ENCODE peak calls at places on chromosomes 7 and 10, in four cellular contexts. J is endothelial cell, L is right lobe of liver, V is nephron progenitor cell. W is an unnamed sample.

GRCh38 chr7:15687645-15688025 is 1.2 kb upstream of the MEOX2 start:
- DNase-seq in J (peak), L (peak), V (peak), W (no peak)

GRCh38 chr10:88835095-88835909 is 16.3 kb downstream of the ANKRD22 start:
- DNase-seq in J (peak), L (peak), V (peak), W (peak)

GRCh38 chr10:124288928-124289921 is 129.5 kb downstream of the OAT start:
- DNase-seq in J (no peak), L (no peak), V (no peak), W (peak)

GRCh38 chr10:36451391-36451790 is 674.0 kb upstream of the ANKRD30A start:
- DNase-seq in J (no peak), L (no peak), V (no peak), W (no peak)

GRCh38 chr7:117134885-117135552 is 181.7 kb downstream of the ST7 start:
- DNase-seq in J (no peak), L (no peak), V (no peak), W (no peak)

GRCh38 chr7:151276651-151277590 is 28.4 kb upstream of the SMARCD3 start:
- DNase-seq in J (peak), L (no peak), V (peak), W (peak)

GRCh38 chr10:103800789-103801540 is 54.4 kb downstream of the SH3PXD2A start:
- DNase-seq in J (no peak), L (no peak), V (no peak), W (no peak)

GRCh38 chr10:30984563-30985328 is 46.9 kb downstream of the ZNF438 start:
- DNase-seq in J (no peak), L (no peak), V (no peak), W (no peak)

GRCh38 chr7:22907805-22908204 is 85.2 kb upstream of the TOMM7 start:
- DNase-seq in J (no peak), L (no peak), V (no peak), W (no peak)

GRCh38 chr10:78756604-78757442 is 311.9 kb upstream of the ZMIZ1 start:
- DNase-seq in J (peak), L (peak), V (no peak), W (peak)

GRCh38 chr7:1961776-1962276 is 270.9 kb downstream of the MAD1L1 start:
- DNase-seq in J (no peak), L (no peak), V (no peak), W (no peak)

GRCh38 chr10:98684019-98684899 is 237.5 kb upstream of the HPS1 start:
- DNase-seq in J (no peak), L (no peak), V (no peak), W (no peak)

GRCh38 chr7:28408105-28408973 is 4.0 kb upstream of the CREB5 start:
- DNase-seq in J (peak), L (peak), V (peak), W (no peak)

GRCh38 chr7:102170417-102170970 is 116.2 kb upstream of the SH2B2 start:
- DNase-seq in J (no peak), L (no peak), V (peak), W (no peak)

GRCh38 chr7:108452707-108453106 is 3.5 kb downstream of the NRCAM start:
- DNase-seq in J (no peak), L (no peak), V (no peak), W (no peak)

GRCh38 chr10:116688241-116688711 is 54.1 kb downstream of the HSPA12A start:
- DNase-seq in J (no peak), L (no peak), V (no peak), W (no peak)

GRCh38 chr10:15531927-15532722 is 161.0 kb upstream of the FAM171A1 start:
- DNase-seq in J (no peak), L (no peak), V (no peak), W (no peak)

GRCh38 chr10:131245475-131246059 is 66.0 kb downstream of the TCERG1L start:
- DNase-seq in J (no peak), L (no peak), V (no peak), W (peak)

GRCh38 chr7:157607218-157607617 is 270.4 kb downstream of the DNAJB6 start:
- DNase-seq in J (no peak), L (no peak), V (no peak), W (peak)

GRCh38 chr10:70328987-70329386 is 45.2 kb upstream of the NPFFR1 start:
- DNase-seq in J (no peak), L (no peak), V (no peak), W (no peak)

GRCh38 chr7:100093925-100094486 is 5.2 kb downstream of the COPS6 start:
- DNase-seq in J (no peak), L (no peak), V (no peak), W (no peak)

GRCh38 chr7:73869011-73869785 is 8.2 kb downstream of the TMEM270 start:
- DNase-seq in J (no peak), L (no peak), V (no peak), W (no peak)

GRCh38 chr10:60916025-60916424 is 28.0 kb downstream of the RHOBTB1 start:
- DNase-seq in J (no peak), L (no peak), V (no peak), W (no peak)
- TF ChIP-seq CTCF in J (peak), L (no peak), V (no peak), W (no peak)

DNA sequence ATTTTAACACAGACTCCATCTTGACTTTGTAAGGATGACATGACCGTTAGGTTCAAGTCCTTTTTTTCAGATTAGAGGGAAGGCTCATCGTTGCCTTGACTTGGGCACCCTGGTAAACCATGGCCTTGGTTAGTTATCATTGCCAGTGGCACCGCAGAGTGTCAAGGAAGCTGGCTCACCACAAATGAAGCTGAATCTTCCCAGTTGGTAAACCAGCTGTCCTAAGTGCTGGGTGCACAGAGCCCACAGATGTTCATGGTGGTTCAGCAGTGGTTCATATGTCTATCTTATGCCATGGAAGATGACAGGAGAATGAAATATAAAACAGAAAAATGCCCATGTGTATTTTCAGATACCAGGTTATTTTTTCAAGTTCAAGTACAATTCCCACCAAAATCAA is 273.7 kb downstream of the PLXDC2 start:
- DNase-seq in J (no peak), L (no peak), V (no peak), W (no peak)
- TF ChIP-seq CTCF in J (no peak), L (no peak), V (no peak), W (no peak)

DNA sequence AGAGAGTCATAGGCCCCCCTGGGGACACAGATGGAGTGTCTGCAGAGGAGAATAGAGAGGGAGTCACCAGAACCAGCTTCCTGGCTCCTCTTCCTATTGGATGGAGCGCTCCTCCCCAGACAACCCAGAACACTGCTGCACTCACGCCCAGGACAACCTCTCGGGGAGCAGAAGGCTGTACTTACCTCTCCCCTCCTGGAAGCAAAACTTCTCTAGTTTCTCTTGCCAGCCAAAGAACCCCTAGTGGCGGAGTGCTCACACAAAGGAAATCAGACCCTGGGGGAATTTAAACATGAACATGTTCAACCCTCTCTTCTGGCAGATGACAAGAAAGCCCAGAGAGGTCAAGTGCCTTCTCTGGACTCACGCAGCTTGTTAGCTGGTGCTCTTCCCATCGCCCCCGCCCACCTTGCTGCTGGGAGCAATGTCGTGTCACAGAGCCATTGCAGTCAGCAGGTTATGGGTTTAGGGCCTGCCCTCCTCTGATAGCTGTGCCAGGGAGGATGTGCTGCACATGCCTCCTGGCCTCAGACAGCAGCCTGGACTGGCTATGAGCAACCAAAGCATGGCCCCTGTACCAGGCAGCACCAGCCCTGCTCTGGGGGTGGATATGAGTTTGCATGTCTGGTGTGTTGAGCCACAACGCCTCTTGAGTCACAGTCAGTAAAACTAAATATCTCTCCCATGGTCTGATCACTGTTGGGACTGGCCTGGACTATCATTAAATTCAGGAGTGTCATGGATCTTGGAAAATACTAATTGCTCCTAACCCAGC is 84.4 kb downstream of the SLIT1 start:
- DNase-seq in J (no peak), L (no peak), V (no peak), W (no peak)
- TF ChIP-seq CTCF in J (no peak), L (no peak), V (no peak), W (no peak)

GRCh38 chr10:95864906-95865813 is 42.6 kb upstream of the CC2D2B start:
- DNase-seq in J (peak), L (no peak), V (peak), W (no peak)
- TF ChIP-seq CTCF in J (peak), L (peak), V (peak), W (peak)

GRCh38 chr10:58241346-58241745 is 26.3 kb downstream of the IPMK start:
- DNase-seq in J (no peak), L (no peak), V (no peak), W (no peak)

GRCh38 chr10:58240531-58240930 is 27.2 kb downstream of the IPMK start:
- DNase-seq in J (no peak), L (no peak), V (no peak), W (no peak)

GRCh38 chr10:58239561-58240169 is 28.0 kb downstream of the IPMK start:
- DNase-seq in J (no peak), L (no peak), V (no peak), W (no peak)

DNA sequence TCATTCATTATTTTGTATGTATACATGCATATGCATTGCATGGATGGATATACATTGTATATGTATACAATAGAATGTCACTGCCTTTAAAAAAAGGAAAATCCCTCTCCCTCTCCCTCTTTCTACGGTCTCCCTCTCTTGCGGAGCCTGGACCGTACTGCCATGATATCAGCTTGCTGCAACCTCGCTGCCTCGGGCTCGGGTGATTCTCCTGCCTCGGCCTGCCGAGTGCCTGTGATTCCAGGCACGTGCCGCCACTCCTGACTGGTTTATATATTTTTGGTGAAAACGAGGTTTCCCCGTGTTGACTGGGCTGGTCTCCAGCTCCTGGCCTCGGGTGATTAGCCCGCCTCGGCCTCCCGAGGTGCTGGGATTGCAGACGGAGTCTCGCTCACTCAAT is 24.4 kb downstream of the IPMK start:
- DNase-seq in J (no peak), L (no peak), V (no peak), W (no peak)
- TF ChIP-seq CTCF in J (no peak), L (no peak), V (no peak), W (no peak)

GRCh38 chr10:85612833-85613232 is 753.8 kb downstream of the GRID1 start:
- DNase-seq in J (no peak), L (no peak), V (no peak), W (no peak)
- TF ChIP-seq CTCF in J (peak), L (no peak), V (peak), W (no peak)

GRCh38 chr7:3064077-3064476 is 20.4 kb upstream of the CARD11 start:
- DNase-seq in J (no peak), L (no peak), V (no peak), W (no peak)

GRCh38 chr7:3067606-3068005 is 23.9 kb upstream of the CARD11 start:
- DNase-seq in J (no peak), L (no peak), V (no peak), W (no peak)

GRCh38 chr7:3066506-3066905 is 22.8 kb upstream of the CARD11 start:
- DNase-seq in J (no peak), L (no peak), V (no peak), W (no peak)

GRCh38 chr7:3067193-3067592 is 23.5 kb upstream of the CARD11 start:
- DNase-seq in J (no peak), L (no peak), V (no peak), W (no peak)

DNA sequence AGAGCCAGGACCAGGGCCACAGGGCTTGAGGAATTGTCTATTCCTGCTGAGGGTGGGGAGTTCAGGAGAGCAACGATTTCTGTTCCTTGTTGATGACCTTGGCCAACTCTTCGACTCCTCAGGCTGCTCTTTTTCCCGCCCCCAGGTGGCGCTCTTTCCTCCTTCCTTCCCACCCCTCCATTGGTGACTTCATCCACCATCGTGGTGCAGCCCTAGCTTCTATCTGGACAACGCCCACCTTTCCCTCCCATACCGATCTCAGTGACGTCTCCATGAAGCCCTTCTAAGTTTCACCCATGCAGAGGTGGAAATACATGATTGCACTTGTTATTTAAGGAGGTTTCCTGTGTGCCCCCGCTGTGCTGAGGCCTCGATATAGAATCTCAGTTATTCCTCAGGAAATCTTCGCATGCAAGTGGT is 22.1 kb upstream of the CARD11 start:
- DNase-seq in J (peak), L (no peak), V (peak), W (peak)
- TF ChIP-seq CTCF in J (peak), L (peak), V (peak), W (no peak)

GRCh38 chr10:83960125-83960524 is 179.2 kb upstream of the GHITM start:
- DNase-seq in J (no peak), L (no peak), V (no peak), W (no peak)

GRCh38 chr10:83959330-83959729 is 180.0 kb upstream of the GHITM start:
- DNase-seq in J (no peak), L (no peak), V (no peak), W (no peak)

GRCh38 chr10:83965473-83965872 is 173.8 kb upstream of the GHITM start:
- DNase-seq in J (no peak), L (no peak), V (no peak), W (no peak)

GRCh38 chr10:83963446-83963845 is 175.9 kb upstream of the GHITM start:
- DNase-seq in J (no peak), L (no peak), V (no peak), W (no peak)

DNA sequence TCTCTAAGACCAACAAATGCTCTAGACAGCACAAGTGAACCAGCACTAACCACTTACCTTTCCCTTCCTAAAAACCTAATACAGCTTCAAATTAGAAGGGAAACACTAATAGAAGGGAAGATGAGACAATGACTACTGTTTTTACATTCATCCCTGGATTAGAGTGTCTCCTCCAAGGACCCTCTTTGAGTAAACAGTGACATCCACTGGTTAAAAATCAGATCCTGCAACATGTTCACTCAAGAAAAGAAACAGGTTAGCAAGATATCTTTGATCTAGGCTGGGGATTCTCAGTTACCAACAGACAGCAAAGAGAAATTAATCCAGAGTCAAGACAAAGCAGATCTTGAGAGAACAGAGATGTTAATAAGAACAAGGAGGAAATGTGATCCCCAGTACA is 177.7 kb upstream of the GHITM start:
- DNase-seq in J (no peak), L (no peak), V (no peak), W (no peak)
- TF ChIP-seq CTCF in J (no peak), L (no peak), V (no peak), W (no peak)

DNA sequence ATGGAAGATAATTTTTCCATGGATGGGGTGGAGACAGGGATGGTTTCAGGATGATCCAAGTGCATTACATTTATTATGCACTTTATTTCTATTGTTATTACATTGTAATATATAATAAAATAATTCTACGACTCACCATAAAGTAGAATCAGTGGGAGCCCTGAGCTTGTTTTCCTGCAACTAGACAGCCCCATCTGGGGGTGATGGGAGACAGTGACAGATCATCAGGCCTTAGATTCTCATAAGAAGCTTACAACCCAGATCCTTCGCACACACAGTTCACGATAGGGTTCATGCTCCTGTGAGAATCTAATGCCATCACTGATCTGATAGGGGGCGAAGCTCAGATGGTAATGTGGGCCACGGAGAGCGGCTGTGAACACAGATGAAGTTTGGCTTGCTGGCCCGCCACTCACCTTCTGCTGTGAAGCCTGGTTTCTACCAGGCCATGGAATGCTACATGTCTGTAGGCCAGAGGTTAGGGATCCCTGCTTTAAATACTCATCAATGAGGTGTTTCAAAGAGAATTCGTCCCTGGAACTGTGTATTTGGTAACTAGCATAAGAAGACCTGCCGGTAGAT is 21.2 kb upstream of the PRKCQ start:
- DNase-seq in J (no peak), L (no peak), V (no peak), W (no peak)
- TF ChIP-seq CTCF in J (no peak), L (no peak), V (no peak), W (no peak)

GRCh38 chr7:142739927-142740492 is 9.3 kb upstream of the PRSS1 start:
- DNase-seq in J (no peak), L (no peak), V (no peak), W (no peak)
- TF ChIP-seq CTCF in J (no peak), L (no peak), V (no peak), W (peak)